ENCODE peak calls at places on chromosome 17, in nine cellular contexts. M is naive thymus-derived CD8-positive, alpha-beta T cell; A is T-cell; F is EL; B is osteocyte; Q is midbrain; I is HTR-8/SVneo; Y is hypothalamus; Z is astrocyte of the cerebellum. J is an unnamed sample.

GRCh38 chr17:78893684-78894083 is 9.3 kb downstream of the CEP295NL start:
- DNase-seq in Z (no peak), A (no peak), M (no peak), F (no peak), Q (peak), B (no peak), I (no peak), Y (no peak), J (no peak)

GRCh38 chr17:31580331-31581021 is 189.0 kb downstream of the RAB11FIP4 start:
- DNase-seq in M (no peak), Q (no peak), F (peak), A (no peak), Z (no peak), Y (no peak), I (peak), B (no peak), J (no peak)

GRCh38 chr17:42564815-42565522 is 1.9 kb upstream of the MLX start:
- DNase-seq in Y (no peak), F (no peak), I (no peak), B (no peak), Q (no peak), A (no peak), M (no peak), Z (no peak), J (no peak)

GRCh38 chr17:8314797-8315739 is 5.0 kb downstream of the ARHGEF15 start:
- DNase-seq in Y (no peak), Q (no peak), M (no peak), A (no peak), I (no peak), Z (no peak), F (no peak), B (no peak), J (no peak)

GRCh38 chr17:61253293-61253801 is 146.3 kb upstream of the TBX2 start:
- DNase-seq in I (no peak), M (no peak), Z (no peak), Y (no peak), B (no peak), A (no peak), F (no peak), Q (no peak), J (no peak)

GRCh38 chr17:70675070-70675590 is 505.8 kb downstream of the KCNJ2 start:
- DNase-seq in Q (no peak), Z (no peak), B (no peak), M (no peak), I (no peak), A (no peak), Y (no peak), F (no peak), J (no peak)

GRCh38 chr17:73480740-73481139 is 163.5 kb downstream of the SDK2 start:
- DNase-seq in F (no peak), Y (no peak), B (no peak), Z (no peak), Q (no peak), M (peak), I (no peak), A (no peak), J (no peak)

GRCh38 chr17:67542219-67543114 is 165.4 kb downstream of the PITPNC1 start:
- DNase-seq in Z (no peak), A (no peak), F (no peak), I (no peak), B (no peak), M (no peak), Y (no peak), Q (no peak), J (no peak)

GRCh38 chr17:75263051-75263450 is 1.4 kb downstream of the MRPS7 start:
- DNase-seq in Z (no peak), F (no peak), I (no peak), A (no peak), Q (no peak), M (no peak), Y (no peak), B (no peak), J (no peak)

GRCh38 chr17:5049314-5049819 is 14.1 kb upstream of the SLC52A1 start:
- DNase-seq in F (no peak), Z (no peak), M (peak), A (peak), Q (no peak), Y (no peak), I (no peak), B (no peak), J (no peak)

GRCh38 chr17:36939944-36940312 is 2.7 kb downstream of the LHX1 start:
- DNase-seq in A (no peak), Y (no peak), F (no peak), Q (no peak), M (no peak), B (no peak), Z (no peak), I (no peak), J (no peak)

GRCh38 chr17:72376486-72377345 is 255.9 kb downstream of the SOX9 start:
- DNase-seq in I (no peak), F (no peak), Y (no peak), Z (no peak), B (no peak), M (no peak), Q (no peak), A (no peak), J (no peak)

GRCh38 chr17:973053-973452 is 6.5 kb downstream of the NXN start:
- DNase-seq in I (no peak), B (no peak), F (no peak), Y (no peak), Z (no peak), M (no peak), A (no peak), Q (no peak), J (no peak)

GRCh38 chr17:49952209-49952911 is 16.6 kb upstream of the DLX4 start:
- DNase-seq in A (peak), Q (peak), I (peak), F (peak), Y (no peak), Z (peak), B (no peak), M (peak), J (peak)

GRCh38 chr17:63984651-63985386 is 12.1 kb upstream of the SCN4A start:
- DNase-seq in F (peak), M (no peak), Q (no peak), A (peak), Y (no peak), B (no peak), I (peak), Z (peak), J (no peak)

GRCh38 chr17:15261818-15262290 is 3.3 kb downstream of the PMP22 start:
- DNase-seq in A (no peak), Y (peak), Q (peak), Z (no peak), M (no peak), I (no peak), F (peak), B (no peak), J (no peak)

GRCh38 chr17:49071106-49071505 is 61.5 kb upstream of the B4GALNT2 start:
- DNase-seq in I (no peak), F (no peak), Y (no peak), Q (no peak), A (no peak), Z (no peak), M (no peak), B (no peak), J (no peak)

GRCh38 chr17:34099859-34100258 is 155.2 kb upstream of the CCL2 start:
- DNase-seq in Y (no peak), M (no peak), A (no peak), Z (no peak), F (no peak), B (no peak), I (no peak), Q (no peak), J (no peak)

GRCh38 chr17:57862990-57863667 is 13.3 kb upstream of the MRPS23 start:
- DNase-seq in I (no peak), M (no peak), Q (peak), A (no peak), B (no peak), Y (peak), Z (no peak), F (no peak), J (no peak)

GRCh38 chr17:49616546-49617205 is 41.0 kb downstream of the NXPH3 start:
- DNase-seq in Z (peak), M (no peak), I (no peak), Y (no peak), Q (peak), B (no peak), A (no peak), F (no peak), J (no peak)

GRCh38 chr17:56587298-56587697 is 6.2 kb upstream of the NOG start:
- DNase-seq in I (no peak), B (no peak), F (no peak), Y (no peak), Z (no peak), A (no peak), Q (no peak), M (no peak), J (no peak)

GRCh38 chr17:9237661-9238301 is 216.5 kb downstream of the NTN1 start:
- DNase-seq in F (no peak), M (no peak), Y (no peak), Z (no peak), Q (no peak), A (no peak), I (no peak), B (no peak), J (no peak)

GRCh38 chr17:9115446-9116265 is 94.3 kb downstream of the NTN1 start:
- DNase-seq in A (peak), M (no peak), F (peak), Y (no peak), Q (peak), Z (peak), B (no peak), I (peak), J (no peak)

GRCh38 chr17:58965221-58965620 is 141.5 kb downstream of the TRIM37 start:
- DNase-seq in F (no peak), I (no peak), Z (no peak), Q (no peak), M (no peak), A (no peak), B (no peak), Y (no peak), J (peak)

GRCh38 chr17:859461-860195 is 77.5 kb downstream of the MRM3 start:
- DNase-seq in B (no peak), A (no peak), Y (no peak), M (no peak), I (no peak), F (peak), Z (no peak), Q (no peak), J (no peak)

GRCh38 chr17:26809033-26809432 is 484.9 kb upstream of the WSB1 start:
- DNase-seq in Q (no peak), B (no peak), M (no peak), Z (peak), F (no peak), A (no peak), Y (no peak), I (no peak), J (no peak)

GRCh38 chr17:75260679-75261335 is 599 bp downstream of the GGA3 start:
- DNase-seq in A (peak), B (no peak), Z (no peak), M (no peak), F (no peak), Q (no peak), I (no peak), Y (no peak), J (no peak)

GRCh38 chr17:49566668-49567071 is 9.0 kb upstream of the NXPH3 start:
- DNase-seq in B (no peak), A (no peak), Z (no peak), Q (no peak), I (no peak), M (peak), Y (no peak), F (no peak), J (no peak)

GRCh38 chr17:2383628-2384167 is 17.2 kb downstream of the MNT start:
- DNase-seq in A (no peak), I (no peak), M (no peak), F (no peak), Z (no peak), Y (no peak), B (no peak), Q (no peak), J (no peak)